ENCODE peak calls at places on chromosomes 12 and 14, in four cellular contexts. One of them, this sample, is unnamed.

GRCh38 chr12:31899136-31899535 is 60.1 kb upstream of the RESF1 start:
- DNase-seq in stomach: no peak
- DNase-seq in GM13976: no peak
- DNase-seq in dorsolateral prefrontal cortex: no peak
- DNase-seq in this sample: no peak

GRCh38 chr12:54475542-54475941 is 2.1 kb upstream of the GTSF1 start:
- DNase-seq in dorsolateral prefrontal cortex: no peak
- DNase-seq in stomach: no peak
- DNase-seq in GM13976: no peak
- DNase-seq in this sample: no peak

GRCh38 chr14:22600027-22600426 is 1.9 kb downstream of the ABHD4 start:
- DNase-seq in GM13976: no peak
- DNase-seq in stomach: no peak
- DNase-seq in dorsolateral prefrontal cortex: no peak
- DNase-seq in this sample: no peak

GRCh38 chr12:70660620-70661219 is 23.5 kb upstream of the PTPRB start:
- DNase-seq in dorsolateral prefrontal cortex: no peak
- DNase-seq in GM13976: no peak
- DNase-seq in stomach: no peak
- DNase-seq in this sample: peak

GRCh38 chr14:90398315-90398811 is 1.5 kb downstream of the CALM1 start:
- DNase-seq in stomach: peak
- DNase-seq in dorsolateral prefrontal cortex: peak
- DNase-seq in GM13976: peak
- DNase-seq in this sample: peak

GRCh38 chr12:103301642-103302620 is 193.8 kb downstream of the C12orf42 start:
- DNase-seq in stomach: no peak
- DNase-seq in dorsolateral prefrontal cortex: no peak
- DNase-seq in GM13976: no peak
- DNase-seq in this sample: no peak

GRCh38 chr12:88624911-88625310 is 44.6 kb upstream of the KITLG start:
- DNase-seq in GM13976: no peak
- DNase-seq in dorsolateral prefrontal cortex: no peak
- DNase-seq in stomach: no peak
- DNase-seq in this sample: no peak

GRCh38 chr14:20194101-20194500 is 3.4 kb downstream of the OR11G2 start:
- DNase-seq in GM13976: no peak
- DNase-seq in stomach: no peak
- DNase-seq in dorsolateral prefrontal cortex: no peak
- DNase-seq in this sample: no peak

GRCh38 chr12:48331389-48331788 is 19.3 kb downstream of the ZNF641 start:
- DNase-seq in stomach: no peak
- DNase-seq in GM13976: no peak
- DNase-seq in dorsolateral prefrontal cortex: no peak
- DNase-seq in this sample: no peak

GRCh38 chr14:50762001-50762930 is 68.7 kb downstream of the NIN start:
- DNase-seq in stomach: no peak
- DNase-seq in dorsolateral prefrontal cortex: no peak
- DNase-seq in GM13976: peak
- DNase-seq in this sample: peak

GRCh38 chr12:42458575-42458974 is 131.0 kb downstream of the PRICKLE1 start:
- DNase-seq in dorsolateral prefrontal cortex: no peak
- DNase-seq in GM13976: no peak
- DNase-seq in stomach: no peak
- DNase-seq in this sample: no peak

GRCh38 chr14:69077841-69078240 is 75.1 kb downstream of the DCAF5 start:
- DNase-seq in stomach: no peak
- DNase-seq in GM13976: no peak
- DNase-seq in dorsolateral prefrontal cortex: no peak
- DNase-seq in this sample: no peak

GRCh38 chr12:80195143-80195726 is 95.9 kb downstream of the OTOGL start:
- DNase-seq in stomach: no peak
- DNase-seq in GM13976: peak
- DNase-seq in dorsolateral prefrontal cortex: no peak
- DNase-seq in this sample: peak

GRCh38 chr14:44029933-44030332 is 477.1 kb downstream of the FSCB start:
- DNase-seq in GM13976: no peak
- DNase-seq in stomach: no peak
- DNase-seq in dorsolateral prefrontal cortex: no peak
- DNase-seq in this sample: no peak

GRCh38 chr12:9607816-9608215 is at the start of gene KLRB1:
- DNase-seq in stomach: no peak
- DNase-seq in dorsolateral prefrontal cortex: no peak
- DNase-seq in GM13976: no peak
- DNase-seq in this sample: no peak

GRCh38 chr14:84282618-84283017 is 1247.3 kb upstream of the FLRT2 start:
- DNase-seq in dorsolateral prefrontal cortex: no peak
- DNase-seq in stomach: no peak
- DNase-seq in GM13976: no peak
- DNase-seq in this sample: no peak

GRCh38 chr14:51019089-51019488 is 74.8 kb upstream of the PYGL start:
- DNase-seq in GM13976: no peak
- DNase-seq in stomach: no peak
- DNase-seq in dorsolateral prefrontal cortex: no peak
- DNase-seq in this sample: no peak

GRCh38 chr12:109797905-109798669 is 35.1 kb downstream of the TRPV4 start:
- DNase-seq in dorsolateral prefrontal cortex: no peak
- DNase-seq in stomach: no peak
- DNase-seq in GM13976: no peak
- DNase-seq in this sample: no peak

GRCh38 chr12:6396031-6396430 is 12.1 kb downstream of the LTBR start:
- DNase-seq in dorsolateral prefrontal cortex: no peak
- DNase-seq in stomach: no peak
- DNase-seq in GM13976: no peak
- DNase-seq in this sample: no peak

GRCh38 chr14:26738571-26738970 is 140.7 kb upstream of the NOVA1 start:
- DNase-seq in dorsolateral prefrontal cortex: no peak
- DNase-seq in GM13976: no peak
- DNase-seq in stomach: no peak
- DNase-seq in this sample: no peak

GRCh38 chr12:55712154-55712553 is 3.7 kb upstream of the BLOC1S1 start:
- DNase-seq in dorsolateral prefrontal cortex: no peak
- DNase-seq in stomach: no peak
- DNase-seq in GM13976: no peak
- DNase-seq in this sample: no peak

GRCh38 chr14:38279556-38279955 is 23.7 kb upstream of the CLEC14A start:
- DNase-seq in GM13976: no peak
- DNase-seq in stomach: no peak
- DNase-seq in dorsolateral prefrontal cortex: no peak
- DNase-seq in this sample: no peak

GRCh38 chr12:6945613-6946012 is 1.8 kb downstream of the C12orf57 start:
- DNase-seq in GM13976: no peak
- DNase-seq in dorsolateral prefrontal cortex: no peak
- DNase-seq in stomach: no peak
- DNase-seq in this sample: no peak

GRCh38 chr12:53299454-53300180 is at the start of gene MYG1:
- DNase-seq in stomach: peak
- DNase-seq in dorsolateral prefrontal cortex: peak
- DNase-seq in GM13976: peak
- DNase-seq in this sample: peak

GRCh38 chr12:106585862-106586534 is 3.2 kb downstream of the RFX4 start:
- DNase-seq in dorsolateral prefrontal cortex: no peak
- DNase-seq in stomach: no peak
- DNase-seq in GM13976: no peak
- DNase-seq in this sample: no peak

GRCh38 chr12:49503674-49504180 is 35.1 kb upstream of the KCNH3 start:
- DNase-seq in stomach: peak
- DNase-seq in dorsolateral prefrontal cortex: no peak
- DNase-seq in GM13976: no peak
- DNase-seq in this sample: no peak

GRCh38 chr12:26937863-26938659 is at the start of the genes FGFR1OP2 and INTS13:
- DNase-seq in stomach: peak
- DNase-seq in GM13976: peak
- DNase-seq in dorsolateral prefrontal cortex: peak
- DNase-seq in this sample: peak

GRCh38 chr12:98814254-98814653 is 169.2 kb downstream of the APAF1 start:
- DNase-seq in GM13976: no peak
- DNase-seq in stomach: no peak
- DNase-seq in dorsolateral prefrontal cortex: no peak
- DNase-seq in this sample: no peak

GRCh38 chr12:68131867-68132414 is 27.6 kb downstream of the IFNG start:
- DNase-seq in stomach: no peak
- DNase-seq in dorsolateral prefrontal cortex: no peak
- DNase-seq in GM13976: no peak
- DNase-seq in this sample: no peak

GRCh38 chr12:3885179-3886094 is 12.2 kb upstream of the PARP11 start:
- DNase-seq in stomach: no peak
- DNase-seq in GM13976: peak
- DNase-seq in dorsolateral prefrontal cortex: no peak
- DNase-seq in this sample: peak

GRCh38 chr12:53207042-53207441 is at the start of gene ITGB7:
- DNase-seq in GM13976: peak
- DNase-seq in stomach: peak
- DNase-seq in dorsolateral prefrontal cortex: no peak
- DNase-seq in this sample: peak

GRCh38 chr14:95273041-95273978 is 46.4 kb downstream of the CLMN start:
- DNase-seq in GM13976: no peak
- DNase-seq in dorsolateral prefrontal cortex: no peak
- DNase-seq in stomach: peak
- DNase-seq in this sample: no peak

GRCh38 chr12:29773076-29773475 is 10.7 kb downstream of the TMTC1 start:
- DNase-seq in GM13976: no peak
- DNase-seq in stomach: no peak
- DNase-seq in dorsolateral prefrontal cortex: no peak
- DNase-seq in this sample: no peak

GRCh38 chr12:29306682-29307081 is 74.3 kb downstream of the ERGIC2 start:
- DNase-seq in GM13976: no peak
- DNase-seq in dorsolateral prefrontal cortex: no peak
- DNase-seq in stomach: no peak
- DNase-seq in this sample: no peak

GRCh38 chr12:104219908-104220404 is 4.4 kb downstream of the TXNRD1 start:
- DNase-seq in dorsolateral prefrontal cortex: no peak
- DNase-seq in stomach: peak
- DNase-seq in GM13976: no peak
- DNase-seq in this sample: no peak

GRCh38 chr14:81400202-81400678 is at the start of gene STON2:
- DNase-seq in dorsolateral prefrontal cortex: no peak
- DNase-seq in stomach: no peak
- DNase-seq in GM13976: no peak
- DNase-seq in this sample: no peak

GRCh38 chr12:6773662-6774351 is 1.5 kb downstream of the LAG3 start:
- DNase-seq in stomach: no peak
- DNase-seq in dorsolateral prefrontal cortex: no peak
- DNase-seq in GM13976: no peak
- DNase-seq in this sample: peak

GRCh38 chr12:113130457-113131135 is 5.0 kb downstream of the RASAL1 start:
- DNase-seq in stomach: no peak
- DNase-seq in dorsolateral prefrontal cortex: peak
- DNase-seq in GM13976: peak
- DNase-seq in this sample: no peak

DNA sequence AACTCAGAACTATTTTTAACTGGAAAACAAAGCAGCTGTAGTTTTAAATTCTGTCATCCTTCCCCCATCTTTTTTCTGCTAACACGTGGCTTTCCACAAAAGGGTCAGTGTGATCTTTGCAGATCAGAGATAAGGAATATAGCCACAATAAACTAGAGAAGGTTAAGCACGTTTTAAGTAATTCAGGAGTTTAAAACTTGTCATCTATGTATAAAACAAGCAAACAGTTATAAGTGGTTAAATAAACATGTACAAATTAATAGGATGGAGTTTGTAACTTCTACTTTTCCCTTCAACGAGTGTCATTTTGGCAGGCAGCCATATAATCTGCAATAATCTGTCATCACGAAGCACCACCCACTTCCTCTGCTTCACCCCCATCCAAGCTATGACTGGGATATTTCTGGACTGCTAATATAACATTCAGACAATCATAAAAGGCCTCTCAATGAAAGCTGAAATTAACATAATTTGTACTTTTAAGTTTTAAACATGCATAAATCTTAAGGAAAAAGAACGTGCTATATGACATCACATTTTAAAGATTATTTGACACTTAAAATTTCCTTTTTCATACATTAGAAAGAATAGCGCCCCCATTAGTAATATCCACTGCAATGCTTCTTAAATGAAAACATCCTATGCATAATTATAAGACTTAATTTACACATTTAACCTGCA is 15.2 kb downstream of the TAOK3 start:
- DNase-seq in stomach: no peak
- DNase-seq in dorsolateral prefrontal cortex: no peak
- DNase-seq in GM13976: peak
- DNase-seq in this sample: peak
- TF ChIP-seq CTCF in stomach: no peak
- TF ChIP-seq CTCF in dorsolateral prefrontal cortex: no peak
- TF ChIP-seq CTCF in GM13976: no peak
- TF ChIP-seq CTCF in this sample: peak

GRCh38 chr14:29222671-29223268 is 456.2 kb downstream of the FOXG1 start:
- DNase-seq in stomach: no peak
- DNase-seq in dorsolateral prefrontal cortex: peak
- DNase-seq in GM13976: no peak
- DNase-seq in this sample: no peak
- TF ChIP-seq CTCF in stomach: no peak
- TF ChIP-seq CTCF in dorsolateral prefrontal cortex: peak
- TF ChIP-seq CTCF in GM13976: no peak
- TF ChIP-seq CTCF in this sample: peak

DNA sequence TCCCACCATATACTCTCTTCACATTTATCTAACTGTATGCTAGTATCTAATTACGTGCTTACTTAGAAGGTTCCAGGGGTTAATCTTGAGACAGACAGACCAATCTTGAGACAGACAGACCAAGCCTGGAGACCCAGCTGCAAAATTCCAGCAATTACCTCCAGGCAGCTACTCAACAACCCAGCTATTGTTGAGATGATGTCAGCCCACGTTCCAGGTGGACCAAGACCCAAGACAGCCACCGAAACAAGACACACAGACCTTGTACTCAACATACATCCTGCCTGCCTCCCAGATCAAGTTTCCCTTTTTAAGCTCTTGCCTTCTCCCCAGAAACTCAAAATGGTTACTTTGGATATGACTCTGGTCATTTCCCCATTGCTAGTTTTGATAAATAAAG is 64.9 kb upstream of the VASH1 start:
- DNase-seq in GM13976: no peak
- DNase-seq in stomach: no peak
- DNase-seq in dorsolateral prefrontal cortex: no peak
- DNase-seq in this sample: no peak
- TF ChIP-seq CTCF in GM13976: no peak
- TF ChIP-seq CTCF in stomach: no peak
- TF ChIP-seq CTCF in dorsolateral prefrontal cortex: no peak
- TF ChIP-seq CTCF in this sample: no peak

GRCh38 chr12:124466200-124467128 is 100.9 kb downstream of the NCOR2 start:
- DNase-seq in stomach: peak
- DNase-seq in dorsolateral prefrontal cortex: no peak
- DNase-seq in GM13976: peak
- DNase-seq in this sample: peak
- TF ChIP-seq CTCF in stomach: no peak
- TF ChIP-seq CTCF in dorsolateral prefrontal cortex: no peak
- TF ChIP-seq CTCF in GM13976: peak
- TF ChIP-seq CTCF in this sample: peak

This sample was measured in GM13977.